ENCODE peak calls at places on chromosomes 3 and 15, in seven cellular contexts. One of them, this sample, is unnamed.

GRCh38 chr15:87610366-87610765 is 646.2 kb downstream of the NTRK3 start:
- DNase-seq in posterior cingulate gyrus: no peak
- DNase-seq in germinal center: no peak
- DNase-seq in stimulated activated CD4-positive, alpha-beta T cell treated with anti-CD3 and anti-CD28 coated beads, Interleukin-2, amount 100 ng/mL, for 48 hours: no peak
- DNase-seq in putamen: no peak
- DNase-seq in GM04503: no peak
- DNase-seq in NCI-H1930: no peak
- DNase-seq in this sample: no peak

GRCh38 chr3:55569033-55569518 is 82.0 kb upstream of the WNT5A start:
- DNase-seq in putamen: no peak
- DNase-seq in germinal center: no peak
- DNase-seq in posterior cingulate gyrus: no peak
- DNase-seq in NCI-H1930: no peak
- DNase-seq in GM04503: no peak
- DNase-seq in stimulated activated CD4-positive, alpha-beta T cell treated with anti-CD3 and anti-CD28 coated beads, Interleukin-2, amount 100 ng/mL, for 48 hours: no peak
- DNase-seq in this sample: no peak

GRCh38 chr15:100200287-100200772 is 141.4 kb downstream of the ADAMTS17 start:
- DNase-seq in GM04503: no peak
- DNase-seq in putamen: no peak
- DNase-seq in posterior cingulate gyrus: no peak
- DNase-seq in germinal center: no peak
- DNase-seq in stimulated activated CD4-positive, alpha-beta T cell treated with anti-CD3 and anti-CD28 coated beads, Interleukin-2, amount 100 ng/mL, for 48 hours: no peak
- DNase-seq in NCI-H1930: no peak
- DNase-seq in this sample: no peak

GRCh38 chr3:47571391-47572165 is 7.1 kb downstream of the CSPG5 start:
- DNase-seq in GM04503: no peak
- DNase-seq in stimulated activated CD4-positive, alpha-beta T cell treated with anti-CD3 and anti-CD28 coated beads, Interleukin-2, amount 100 ng/mL, for 48 hours: no peak
- DNase-seq in germinal center: no peak
- DNase-seq in NCI-H1930: no peak
- DNase-seq in putamen: peak
- DNase-seq in posterior cingulate gyrus: peak
- DNase-seq in this sample: no peak

GRCh38 chr3:44509393-44509921 is 32.0 kb upstream of the ZNF445 start:
- DNase-seq in posterior cingulate gyrus: no peak
- DNase-seq in NCI-H1930: no peak
- DNase-seq in putamen: no peak
- DNase-seq in GM04503: no peak
- DNase-seq in stimulated activated CD4-positive, alpha-beta T cell treated with anti-CD3 and anti-CD28 coated beads, Interleukin-2, amount 100 ng/mL, for 48 hours: no peak
- DNase-seq in germinal center: no peak
- DNase-seq in this sample: no peak

GRCh38 chr15:101127503-101128076 is 124.3 kb downstream of the CHSY1 start:
- DNase-seq in GM04503: peak
- DNase-seq in stimulated activated CD4-positive, alpha-beta T cell treated with anti-CD3 and anti-CD28 coated beads, Interleukin-2, amount 100 ng/mL, for 48 hours: peak
- DNase-seq in germinal center: peak
- DNase-seq in posterior cingulate gyrus: no peak
- DNase-seq in putamen: peak
- DNase-seq in NCI-H1930: no peak
- DNase-seq in this sample: peak

GRCh38 chr3:65844370-65844769 is 194.3 kb downstream of the MAGI1 start:
- DNase-seq in posterior cingulate gyrus: no peak
- DNase-seq in stimulated activated CD4-positive, alpha-beta T cell treated with anti-CD3 and anti-CD28 coated beads, Interleukin-2, amount 100 ng/mL, for 48 hours: no peak
- DNase-seq in NCI-H1930: no peak
- DNase-seq in GM04503: no peak
- DNase-seq in putamen: no peak
- DNase-seq in germinal center: no peak
- DNase-seq in this sample: no peak

GRCh38 chr3:48402281-48402732 is 27.6 kb downstream of the PLXNB1 start:
- DNase-seq in putamen: no peak
- DNase-seq in germinal center: no peak
- DNase-seq in NCI-H1930: no peak
- DNase-seq in posterior cingulate gyrus: no peak
- DNase-seq in GM04503: peak
- DNase-seq in stimulated activated CD4-positive, alpha-beta T cell treated with anti-CD3 and anti-CD28 coated beads, Interleukin-2, amount 100 ng/mL, for 48 hours: no peak
- DNase-seq in this sample: peak

GRCh38 chr3:116331370-116331769 is 113.9 kb downstream of the LSAMP start:
- DNase-seq in germinal center: no peak
- DNase-seq in NCI-H1930: no peak
- DNase-seq in putamen: no peak
- DNase-seq in posterior cingulate gyrus: no peak
- DNase-seq in GM04503: no peak
- DNase-seq in stimulated activated CD4-positive, alpha-beta T cell treated with anti-CD3 and anti-CD28 coated beads, Interleukin-2, amount 100 ng/mL, for 48 hours: no peak
- DNase-seq in this sample: no peak

GRCh38 chr3:136351351-136351750 is 101.2 kb downstream of the PCCB start:
- DNase-seq in stimulated activated CD4-positive, alpha-beta T cell treated with anti-CD3 and anti-CD28 coated beads, Interleukin-2, amount 100 ng/mL, for 48 hours: no peak
- DNase-seq in GM04503: no peak
- DNase-seq in germinal center: no peak
- DNase-seq in NCI-H1930: no peak
- DNase-seq in putamen: no peak
- DNase-seq in posterior cingulate gyrus: no peak
- DNase-seq in this sample: no peak

GRCh38 chr15:41022487-41023090 is 69.3 kb downstream of the CHAC1 start:
- DNase-seq in putamen: no peak
- DNase-seq in germinal center: peak
- DNase-seq in GM04503: no peak
- DNase-seq in posterior cingulate gyrus: no peak
- DNase-seq in NCI-H1930: no peak
- DNase-seq in stimulated activated CD4-positive, alpha-beta T cell treated with anti-CD3 and anti-CD28 coated beads, Interleukin-2, amount 100 ng/mL, for 48 hours: peak
- DNase-seq in this sample: peak

GRCh38 chr15:55789066-55789660 is 46.2 kb upstream of the PRTG start:
- DNase-seq in GM04503: no peak
- DNase-seq in putamen: no peak
- DNase-seq in germinal center: peak
- DNase-seq in NCI-H1930: no peak
- DNase-seq in posterior cingulate gyrus: no peak
- DNase-seq in stimulated activated CD4-positive, alpha-beta T cell treated with anti-CD3 and anti-CD28 coated beads, Interleukin-2, amount 100 ng/mL, for 48 hours: peak
- DNase-seq in this sample: no peak

GRCh38 chr15:25177955-25178801 is 223.4 kb downstream of the SNRPN start:
- DNase-seq in stimulated activated CD4-positive, alpha-beta T cell treated with anti-CD3 and anti-CD28 coated beads, Interleukin-2, amount 100 ng/mL, for 48 hours: no peak
- DNase-seq in NCI-H1930: no peak
- DNase-seq in putamen: no peak
- DNase-seq in GM04503: no peak
- DNase-seq in posterior cingulate gyrus: peak
- DNase-seq in germinal center: no peak
- DNase-seq in this sample: no peak

GRCh38 chr3:159273608-159274007 is 471.8 kb downstream of the MFSD1 start:
- DNase-seq in GM04503: no peak
- DNase-seq in posterior cingulate gyrus: no peak
- DNase-seq in stimulated activated CD4-positive, alpha-beta T cell treated with anti-CD3 and anti-CD28 coated beads, Interleukin-2, amount 100 ng/mL, for 48 hours: no peak
- DNase-seq in germinal center: no peak
- DNase-seq in NCI-H1930: no peak
- DNase-seq in putamen: no peak
- DNase-seq in this sample: peak

GRCh38 chr15:72492733-72493132 is 18.6 kb downstream of the ARIH1 start:
- DNase-seq in stimulated activated CD4-positive, alpha-beta T cell treated with anti-CD3 and anti-CD28 coated beads, Interleukin-2, amount 100 ng/mL, for 48 hours: no peak
- DNase-seq in NCI-H1930: no peak
- DNase-seq in germinal center: no peak
- DNase-seq in putamen: no peak
- DNase-seq in GM04503: no peak
- DNase-seq in posterior cingulate gyrus: no peak
- DNase-seq in this sample: no peak

GRCh38 chr15:99435761-99436346 is 129.9 kb upstream of the MEF2A start:
- DNase-seq in NCI-H1930: no peak
- DNase-seq in germinal center: no peak
- DNase-seq in GM04503: no peak
- DNase-seq in putamen: no peak
- DNase-seq in stimulated activated CD4-positive, alpha-beta T cell treated with anti-CD3 and anti-CD28 coated beads, Interleukin-2, amount 100 ng/mL, for 48 hours: no peak
- DNase-seq in posterior cingulate gyrus: no peak
- DNase-seq in this sample: no peak

GRCh38 chr15:89514596-89515406 is 18.4 kb upstream of the RHCG start:
- DNase-seq in germinal center: no peak
- DNase-seq in putamen: no peak
- DNase-seq in GM04503: no peak
- DNase-seq in stimulated activated CD4-positive, alpha-beta T cell treated with anti-CD3 and anti-CD28 coated beads, Interleukin-2, amount 100 ng/mL, for 48 hours: no peak
- DNase-seq in NCI-H1930: no peak
- DNase-seq in posterior cingulate gyrus: no peak
- DNase-seq in this sample: no peak